ENCODE peak calls at places on chromosomes 5 and 9, in ten cellular contexts. One of them, this sample, is unnamed.

GRCh38 chr5:54460181-54460919 is 4.9 kb downstream of the HSPB3 start:
- DNase-seq in adrenal gland: peak; percentile 37
- DNase-seq in stomach: no peak
- DNase-seq in transverse colon: no peak
- DNase-seq in right atrium auricular region: no peak
- DNase-seq in endothelial cell: no peak
- DNase-seq in MM.1S: no peak
- DNase-seq in neural crest cell: no peak
- DNase-seq in astrocyte: peak; percentile 22
- DNase-seq in bronchial epithelial cell: peak; percentile 38
- DNase-seq in this sample: no peak

GRCh38 chr9:127783111-127783621 is 2.7 kb upstream of the CDK9 start:
- DNase-seq in adrenal gland: no peak
- DNase-seq in stomach: peak; percentile 57
- DNase-seq in transverse colon: peak; percentile 70
- DNase-seq in right atrium auricular region: no peak
- DNase-seq in endothelial cell: no peak
- DNase-seq in MM.1S: no peak
- DNase-seq in neural crest cell: no peak
- DNase-seq in astrocyte: no peak
- DNase-seq in bronchial epithelial cell: no peak
- DNase-seq in this sample: no peak

GRCh38 chr5:148909766-148910165 is 83.4 kb downstream of the ADRB2 start:
- DNase-seq in adrenal gland: no peak
- DNase-seq in stomach: no peak
- DNase-seq in transverse colon: peak; percentile 23
- DNase-seq in right atrium auricular region: no peak
- DNase-seq in endothelial cell: no peak
- DNase-seq in MM.1S: no peak
- DNase-seq in neural crest cell: no peak
- DNase-seq in astrocyte: no peak
- DNase-seq in bronchial epithelial cell: peak; percentile 73
- DNase-seq in this sample: peak; percentile 17

GRCh38 chr5:172541119-172541763 is 86.9 kb upstream of the SH3PXD2B start:
- DNase-seq in adrenal gland: no peak
- DNase-seq in stomach: no peak
- DNase-seq in transverse colon: no peak
- DNase-seq in right atrium auricular region: peak; percentile 38
- DNase-seq in endothelial cell: no peak
- DNase-seq in MM.1S: no peak
- DNase-seq in neural crest cell: no peak
- DNase-seq in astrocyte: no peak
- DNase-seq in bronchial epithelial cell: no peak
- DNase-seq in this sample: no peak

GRCh38 chr5:143065996-143066522 is 295.9 kb downstream of the ARHGAP26 start:
- DNase-seq in adrenal gland: no peak
- DNase-seq in stomach: no peak
- DNase-seq in transverse colon: no peak
- DNase-seq in right atrium auricular region: no peak
- DNase-seq in endothelial cell: no peak
- DNase-seq in MM.1S: no peak
- DNase-seq in neural crest cell: no peak
- DNase-seq in astrocyte: no peak
- DNase-seq in bronchial epithelial cell: no peak
- DNase-seq in this sample: no peak

GRCh38 chr5:115297043-115297442 is 589 bp upstream of the CCDC112 start:
- DNase-seq in adrenal gland: no peak
- DNase-seq in stomach: no peak
- DNase-seq in transverse colon: no peak
- DNase-seq in right atrium auricular region: no peak
- DNase-seq in endothelial cell: no peak
- DNase-seq in MM.1S: no peak
- DNase-seq in neural crest cell: no peak
- DNase-seq in astrocyte: peak; percentile 49
- DNase-seq in bronchial epithelial cell: no peak
- DNase-seq in this sample: no peak

GRCh38 chr5:174314261-174314660 is 268.8 kb downstream of the NSG2 start:
- DNase-seq in adrenal gland: no peak
- DNase-seq in stomach: no peak
- DNase-seq in transverse colon: no peak
- DNase-seq in right atrium auricular region: no peak
- DNase-seq in endothelial cell: no peak
- DNase-seq in MM.1S: no peak
- DNase-seq in neural crest cell: no peak
- DNase-seq in astrocyte: no peak
- DNase-seq in bronchial epithelial cell: no peak
- DNase-seq in this sample: no peak

GRCh38 chr5:102958481-102959011 is 161.4 kb downstream of the GIN1 start:
- DNase-seq in adrenal gland: no peak
- DNase-seq in stomach: no peak
- DNase-seq in transverse colon: no peak
- DNase-seq in right atrium auricular region: no peak
- DNase-seq in endothelial cell: no peak
- DNase-seq in MM.1S: no peak
- DNase-seq in neural crest cell: no peak
- DNase-seq in astrocyte: peak; percentile 61
- DNase-seq in bronchial epithelial cell: peak; percentile 56
- DNase-seq in this sample: no peak

GRCh38 chr9:137828527-137829259 is 48.9 kb upstream of the CACNA1B start:
- DNase-seq in adrenal gland: no peak
- DNase-seq in stomach: no peak
- DNase-seq in transverse colon: no peak
- DNase-seq in right atrium auricular region: no peak
- DNase-seq in endothelial cell: peak; percentile 52
- DNase-seq in MM.1S: no peak
- DNase-seq in neural crest cell: peak; percentile 45
- DNase-seq in astrocyte: no peak
- DNase-seq in bronchial epithelial cell: no peak
- DNase-seq in this sample: no peak

GRCh38 chr5:180642181-180643140 is 6.9 kb downstream of the FLT4 start:
- DNase-seq in adrenal gland: no peak
- DNase-seq in stomach: peak; percentile 17
- DNase-seq in transverse colon: peak; percentile 3
- DNase-seq in right atrium auricular region: no peak
- DNase-seq in endothelial cell: no peak
- DNase-seq in MM.1S: no peak
- DNase-seq in neural crest cell: no peak
- DNase-seq in astrocyte: no peak
- DNase-seq in bronchial epithelial cell: no peak
- DNase-seq in this sample: no peak

GRCh38 chr5:13569088-13569715 is 375.3 kb downstream of the DNAH5 start:
- DNase-seq in adrenal gland: no peak
- DNase-seq in stomach: no peak
- DNase-seq in transverse colon: no peak
- DNase-seq in right atrium auricular region: no peak
- DNase-seq in endothelial cell: no peak
- DNase-seq in MM.1S: no peak
- DNase-seq in neural crest cell: no peak
- DNase-seq in astrocyte: no peak
- DNase-seq in bronchial epithelial cell: no peak
- DNase-seq in this sample: no peak

GRCh38 chr5:84069608-84070179 is 315.0 kb downstream of the EDIL3 start:
- DNase-seq in adrenal gland: no peak
- DNase-seq in stomach: no peak
- DNase-seq in transverse colon: no peak
- DNase-seq in right atrium auricular region: no peak
- DNase-seq in endothelial cell: no peak
- DNase-seq in MM.1S: no peak
- DNase-seq in neural crest cell: no peak
- DNase-seq in astrocyte: no peak
- DNase-seq in bronchial epithelial cell: no peak
- DNase-seq in this sample: no peak

GRCh38 chr9:121985792-121986494 is 107.2 kb downstream of the TTLL11 start:
- DNase-seq in adrenal gland: no peak
- DNase-seq in stomach: no peak
- DNase-seq in transverse colon: no peak
- DNase-seq in right atrium auricular region: peak; percentile 87
- DNase-seq in endothelial cell: no peak
- DNase-seq in MM.1S: no peak
- DNase-seq in neural crest cell: no peak
- DNase-seq in astrocyte: peak; percentile 60
- DNase-seq in bronchial epithelial cell: no peak
- DNase-seq in this sample: no peak

GRCh38 chr5:155726267-155726666 is 600.7 kb upstream of the SGCD start:
- DNase-seq in adrenal gland: peak; percentile 14
- DNase-seq in stomach: no peak
- DNase-seq in transverse colon: no peak
- DNase-seq in right atrium auricular region: no peak
- DNase-seq in endothelial cell: peak; percentile 54
- DNase-seq in MM.1S: no peak
- DNase-seq in neural crest cell: peak; percentile 37
- DNase-seq in astrocyte: no peak
- DNase-seq in bronchial epithelial cell: peak; percentile 10
- DNase-seq in this sample: no peak

GRCh38 chr5:54533541-54534179 is 16.1 kb downstream of the SNX18 start:
- DNase-seq in adrenal gland: no peak
- DNase-seq in stomach: peak; percentile 55
- DNase-seq in transverse colon: no peak
- DNase-seq in right atrium auricular region: no peak
- DNase-seq in endothelial cell: no peak
- DNase-seq in MM.1S: no peak
- DNase-seq in neural crest cell: no peak
- DNase-seq in astrocyte: no peak
- DNase-seq in bronchial epithelial cell: peak; percentile 46
- DNase-seq in this sample: no peak

GRCh38 chr5:39638803-39639202 is 214.0 kb upstream of the DAB2 start:
- DNase-seq in adrenal gland: no peak
- DNase-seq in stomach: no peak
- DNase-seq in transverse colon: no peak
- DNase-seq in right atrium auricular region: no peak
- DNase-seq in endothelial cell: no peak
- DNase-seq in MM.1S: no peak
- DNase-seq in neural crest cell: no peak
- DNase-seq in astrocyte: no peak
- DNase-seq in bronchial epithelial cell: peak; percentile 80
- DNase-seq in this sample: no peak

DNA sequence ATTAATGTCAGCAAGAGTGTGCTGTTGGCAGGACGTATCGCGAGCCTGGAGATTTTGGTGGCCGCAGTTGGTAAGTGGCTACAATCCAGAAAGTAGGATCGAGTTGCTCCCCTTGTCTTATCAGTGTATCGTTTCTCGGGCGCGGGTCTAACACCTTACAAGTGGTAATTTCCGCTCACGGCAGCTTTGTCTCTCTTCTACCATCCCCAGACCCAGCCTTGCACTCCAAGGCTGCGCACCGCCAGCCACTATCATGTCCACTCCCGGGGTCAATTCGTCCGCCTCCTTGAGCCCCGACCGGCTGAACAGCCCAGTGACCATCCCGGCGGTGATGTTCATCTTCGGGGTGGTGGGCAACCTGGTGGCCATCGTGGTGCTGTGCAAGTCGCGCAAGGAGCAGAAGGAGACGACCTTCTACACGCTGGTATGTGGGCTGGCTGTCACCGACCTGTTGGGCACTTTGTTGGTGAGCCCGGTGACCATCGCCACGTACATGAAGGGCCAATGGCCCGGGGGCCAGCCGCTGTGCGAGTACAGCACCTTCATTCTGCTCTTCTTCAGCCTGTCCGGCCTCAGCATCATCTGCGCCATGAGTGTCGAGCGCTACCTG is 1.1 kb downstream of the PTGER4 start:
- DNase-seq in adrenal gland: no peak
- DNase-seq in stomach: no peak
- DNase-seq in transverse colon: peak; percentile 44
- DNase-seq in right atrium auricular region: no peak
- DNase-seq in endothelial cell: no peak
- DNase-seq in MM.1S: no peak
- DNase-seq in neural crest cell: no peak
- DNase-seq in astrocyte: no peak
- DNase-seq in bronchial epithelial cell: no peak
- DNase-seq in this sample: peak; percentile 65
- TF ChIP-seq CTCF in adrenal gland: peak; percentile 30
- TF ChIP-seq CTCF in stomach: no peak
- TF ChIP-seq CTCF in transverse colon: peak; percentile 15
- TF ChIP-seq CTCF in right atrium auricular region: peak; percentile 37
- TF ChIP-seq CTCF in endothelial cell: peak; percentile 5
- TF ChIP-seq CTCF in MM.1S: no peak
- TF ChIP-seq CTCF in neural crest cell: peak; percentile 34
- TF ChIP-seq CTCF in astrocyte: peak; percentile 10
- TF ChIP-seq CTCF in bronchial epithelial cell: peak; percentile 18
- TF ChIP-seq CTCF in this sample: no peak

DNA sequence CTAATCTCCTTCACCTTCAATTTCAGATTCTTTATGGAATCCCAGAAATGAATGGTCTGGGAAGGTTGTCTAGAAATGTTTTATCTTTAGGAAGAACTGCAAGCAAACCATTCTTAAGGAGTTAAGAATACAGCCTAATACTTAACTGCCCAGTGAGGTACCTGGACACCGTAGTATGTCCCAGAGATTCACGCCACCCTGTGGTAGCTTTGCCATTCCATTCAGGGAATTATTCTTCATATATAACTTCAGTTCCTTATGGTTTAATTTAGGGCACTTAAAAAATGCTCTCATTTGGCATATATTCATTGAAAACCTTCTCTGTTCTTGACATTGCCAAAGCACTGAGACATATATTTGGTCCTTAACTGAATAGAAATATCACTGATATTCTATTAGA is 49.7 kb downstream of the ACTBL2 start:
- DNase-seq in adrenal gland: peak; percentile 41
- DNase-seq in stomach: no peak
- DNase-seq in transverse colon: no peak
- DNase-seq in right atrium auricular region: no peak
- DNase-seq in endothelial cell: no peak
- DNase-seq in MM.1S: no peak
- DNase-seq in neural crest cell: no peak
- DNase-seq in astrocyte: no peak
- DNase-seq in bronchial epithelial cell: peak; percentile 35
- DNase-seq in this sample: peak; percentile 54
- TF ChIP-seq CTCF in adrenal gland: peak; percentile 56
- TF ChIP-seq CTCF in stomach: no peak
- TF ChIP-seq CTCF in transverse colon: no peak
- TF ChIP-seq CTCF in right atrium auricular region: peak; percentile 15
- TF ChIP-seq CTCF in endothelial cell: no peak
- TF ChIP-seq CTCF in MM.1S: no peak
- TF ChIP-seq CTCF in neural crest cell: peak; percentile 28
- TF ChIP-seq CTCF in astrocyte: no peak
- TF ChIP-seq CTCF in bronchial epithelial cell: peak; percentile 38
- TF ChIP-seq CTCF in this sample: no peak

GRCh38 chr9:76718166-76718565 is 46.1 kb upstream of the PCA3 start:
- DNase-seq in adrenal gland: no peak
- DNase-seq in stomach: no peak
- DNase-seq in transverse colon: no peak
- DNase-seq in right atrium auricular region: no peak
- DNase-seq in endothelial cell: no peak
- DNase-seq in MM.1S: no peak
- DNase-seq in neural crest cell: no peak
- DNase-seq in astrocyte: no peak
- DNase-seq in bronchial epithelial cell: no peak
- DNase-seq in this sample: no peak
- TF ChIP-seq CTCF in adrenal gland: no peak
- TF ChIP-seq CTCF in stomach: no peak
- TF ChIP-seq CTCF in transverse colon: no peak
- TF ChIP-seq CTCF in right atrium auricular region: no peak
- TF ChIP-seq CTCF in endothelial cell: no peak
- TF ChIP-seq CTCF in MM.1S: no peak
- TF ChIP-seq CTCF in neural crest cell: peak; percentile 32
- TF ChIP-seq CTCF in astrocyte: no peak
- TF ChIP-seq CTCF in bronchial epithelial cell: no peak
- TF ChIP-seq CTCF in this sample: no peak

DNA sequence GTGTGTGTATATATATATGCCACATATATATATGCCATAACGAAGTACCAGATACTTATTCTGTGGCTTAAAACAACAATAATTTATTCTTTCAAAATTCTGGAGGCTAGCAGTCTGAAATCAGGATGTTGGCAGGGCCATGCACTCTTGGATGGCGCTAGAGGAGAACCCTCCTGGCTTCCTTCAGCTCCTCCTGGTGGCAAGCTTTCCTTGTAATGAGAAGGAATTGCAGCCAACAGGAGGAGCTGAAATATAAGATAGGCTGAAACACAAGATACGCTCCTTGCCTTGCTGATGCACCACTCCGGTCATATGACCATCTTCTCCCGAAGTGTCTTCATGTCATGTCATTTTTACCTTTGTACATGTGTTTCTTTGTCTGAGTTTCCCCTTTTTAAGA is 368.1 kb upstream of the CTNND2 start:
- DNase-seq in adrenal gland: no peak
- DNase-seq in stomach: no peak
- DNase-seq in transverse colon: no peak
- DNase-seq in right atrium auricular region: no peak
- DNase-seq in endothelial cell: peak; percentile 8
- DNase-seq in MM.1S: no peak
- DNase-seq in neural crest cell: no peak
- DNase-seq in astrocyte: no peak
- DNase-seq in bronchial epithelial cell: no peak
- DNase-seq in this sample: no peak
- TF ChIP-seq CTCF in adrenal gland: no peak
- TF ChIP-seq CTCF in stomach: no peak
- TF ChIP-seq CTCF in transverse colon: no peak
- TF ChIP-seq CTCF in right atrium auricular region: no peak
- TF ChIP-seq CTCF in endothelial cell: no peak
- TF ChIP-seq CTCF in MM.1S: no peak
- TF ChIP-seq CTCF in neural crest cell: peak; percentile 19
- TF ChIP-seq CTCF in astrocyte: no peak
- TF ChIP-seq CTCF in bronchial epithelial cell: no peak
- TF ChIP-seq CTCF in this sample: no peak

This sample was measured in Calu3.